ENCODE peak calls at places on chromosomes 16 and 17, in four cellular contexts. U is colonic mucosa, R is keratinocyte, N is astrocyte. J is an unnamed sample. For H3K27me3 and H3K9me3, the result is how much of the 10 kb centered on the place peaks cover.

GRCh38 chr17:31907342-31907975 is 6.0 kb upstream of the UTP6 start:
- DNase-seq in U (peak), R (no peak), N (peak), J (no peak)

GRCh38 chr16:14366447-14366846 is 263.6 kb downstream of the PARN start:
- DNase-seq in R (no peak), U (no peak), N (no peak), J (no peak)

GRCh38 chr16:4056161-4057105 is 59.8 kb downstream of the ADCY9 start:
- DNase-seq in N (no peak), U (peak), R (no peak), J (no peak)

GRCh38 chr17:81463506-81463905 is 49.1 kb downstream of the ACTG1 start:
- DNase-seq in R (no peak), N (no peak), U (no peak), J (no peak)

GRCh38 chr16:24700549-24701392 is 28.7 kb upstream of the TNRC6A start:
- DNase-seq in U (peak), N (peak), R (peak), J (peak)

GRCh38 chr16:5504028-5504758 is 406.6 kb upstream of the EEF2KMT start:
- DNase-seq in U (no peak), R (no peak), N (peak), J (no peak)

GRCh38 chr17:81398855-81399451 is 3.7 kb downstream of the BAHCC1 start:
- DNase-seq in R (no peak), U (peak), N (no peak), J (no peak)

GRCh38 chr16:88973415-88974050 is 3.5 kb downstream of the CBFA2T3 start:
- DNase-seq in U (no peak), R (no peak), N (no peak), J (no peak)

GRCh38 chr17:75688209-75688771 is 21.2 kb downstream of the SAP30BP start:
- DNase-seq in N (peak), R (no peak), U (no peak), J (no peak)

GRCh38 chr17:73760186-73760758 is 116.0 kb upstream of the SDK2 start:
- DNase-seq in R (no peak), N (no peak), U (no peak), J (no peak)

GRCh38 chr16:49530396-49530795 is 156.8 kb downstream of the C16orf78 start:
- DNase-seq in R (no peak), U (no peak), N (no peak), J (no peak)

DNA sequence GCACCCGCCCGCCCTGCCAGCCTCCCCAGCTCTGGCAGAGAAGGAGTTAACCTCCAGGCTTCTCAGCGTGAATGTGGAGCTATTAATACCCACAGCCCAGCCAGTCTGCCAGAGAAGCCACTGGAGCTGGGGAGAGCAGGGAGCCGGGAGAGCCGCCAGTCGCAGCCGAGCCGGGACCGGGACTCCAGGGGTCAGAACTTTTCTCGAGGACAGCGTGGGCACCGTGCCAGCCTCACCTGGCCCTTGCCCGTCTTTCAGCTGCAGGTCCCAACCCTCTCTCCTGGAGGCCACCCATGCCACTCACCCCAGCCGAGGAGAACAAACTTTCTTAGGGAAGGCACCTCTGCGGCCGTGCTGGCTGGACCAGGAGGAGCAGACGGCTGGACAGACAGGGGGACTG is 33.8 kb upstream of the SBK1 start:
- DNase-seq in R (no peak), N (peak), U (no peak), J (peak)
- H3K4me3 ChIP-seq in R (no peak), N (no peak), U (no peak), J (no peak)

GRCh38 chr16:2867987-2868789 is 10.2 kb upstream of the PRSS22 start:
- DNase-seq in N (peak), U (peak), R (peak), J (peak)
- H3K27me3 ChIP-seq in N (under half), U (under half), R (under half), J (under half)

GRCh38 chr17:22267019-22267418 is 574.7 kb downstream of the KCNJ18 start:
- DNase-seq in R (no peak), N (no peak), U (no peak), J (no peak)
- H3K9me3 ChIP-seq in R (under half), N (under half), U (under half), J (under half)

GRCh38 chr16:72909196-72909595 is 138.7 kb downstream of the ZFHX3 start:
- DNase-seq in N (no peak), U (no peak), R (no peak), J (no peak)
- H3K4me3 ChIP-seq in N (no peak), U (no peak), R (no peak), J (no peak)

GRCh38 chr17:79609175-79609589 is 1.7 kb downstream of the RBFOX3 start:
- DNase-seq in R (no peak), N (no peak), U (no peak), J (no peak)
- H3K27me3 ChIP-seq in R (half or more), N (under half), U (half or more), J (under half)

GRCh38 chr16:35754391-35755369 is 2295.3 kb downstream of the TP53TG3F start:
- DNase-seq in R (no peak), N (no peak), U (no peak), J (no peak)

GRCh38 chr16:35751191-35751941 is 2292.0 kb downstream of the TP53TG3F start:
- DNase-seq in U (no peak), R (peak), N (no peak), J (no peak)

GRCh38 chr16:35752773-35753558 is 2293.6 kb downstream of the TP53TG3F start:
- DNase-seq in R (no peak), U (no peak), N (no peak), J (no peak)

GRCh38 chr16:35752012-35752772 is 2292.8 kb downstream of the TP53TG3F start:
- DNase-seq in U (no peak), R (no peak), N (no peak), J (no peak)

GRCh38 chr16:35753559-35754390 is 2294.4 kb downstream of the TP53TG3F start:
- DNase-seq in R (no peak), U (no peak), N (no peak), J (no peak)
- H3K9me3 ChIP-seq in R (under half), U (under half), N (under half), J (under half)

GRCh38 chr16:31332544-31332943 is 22.4 kb upstream of the ITGAX start:
- DNase-seq in R (no peak), N (no peak), U (no peak), J (no peak)

GRCh38 chr16:31331807-31332301 is 23.1 kb upstream of the ITGAX start:
- DNase-seq in R (no peak), N (no peak), U (no peak), J (no peak)

GRCh38 chr16:31331141-31331764 is 23.7 kb upstream of the ITGAX start:
- DNase-seq in N (no peak), U (no peak), R (no peak), J (no peak)

GRCh38 chr16:31329671-31330552 is 25.1 kb upstream of the ITGAX start:
- DNase-seq in U (no peak), R (no peak), N (no peak), J (no peak)

GRCh38 chr16:31330553-31330890 is 24.5 kb upstream of the ITGAX start:
- DNase-seq in R (no peak), N (no peak), U (no peak), J (no peak)
- H3K4me3 ChIP-seq in R (no peak), N (no peak), U (no peak), J (no peak)

GRCh38 chr17:49528966-49529365 is 33.9 kb downstream of the NGFR start:
- DNase-seq in N (no peak), U (no peak), R (no peak), J (no peak)
- H3K27me3 ChIP-seq in N (under half), U (under half), R (under half), J (under half)

DNA sequence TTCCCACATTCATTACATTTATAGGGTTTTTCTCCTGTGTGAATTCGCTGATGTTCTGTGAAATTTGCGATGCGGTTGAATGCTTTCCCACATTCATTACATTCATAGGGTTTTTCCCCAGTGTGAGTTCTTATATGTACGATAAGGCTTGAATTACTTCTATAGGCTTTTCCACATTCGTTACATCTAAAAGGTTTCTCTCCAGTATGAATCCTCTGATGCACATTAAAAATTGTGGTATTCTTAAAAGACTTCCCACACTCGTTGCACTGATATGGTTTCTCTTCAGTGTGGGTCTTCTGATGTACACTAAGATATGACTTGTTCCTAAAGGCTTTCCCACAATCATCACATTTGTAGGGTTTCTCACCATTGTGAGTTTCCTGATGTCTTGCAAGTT is 30.4 kb downstream of the ZNF624 start:
- DNase-seq in N (no peak), U (no peak), R (no peak), J (peak)
- H3K9me3 ChIP-seq in N (half or more), U (under half), R (under half), J (half or more)

GRCh38 chr17:7256766-7257456 is 4.9 kb downstream of the ELP5 start:
- DNase-seq in N (no peak), U (no peak), R (no peak), J (no peak)

GRCh38 chr17:7260601-7261376 is 1.5 kb downstream of the CLDN7 start:
- DNase-seq in N (no peak), R (no peak), U (peak), J (no peak)

GRCh38 chr17:7259555-7259889 is 2.8 kb downstream of the CLDN7 start:
- DNase-seq in R (no peak), N (no peak), U (no peak), J (no peak)

GRCh38 chr17:7260151-7260550 is 2.1 kb downstream of the CLDN7 start:
- DNase-seq in U (no peak), N (no peak), R (no peak), J (no peak)

DNA sequence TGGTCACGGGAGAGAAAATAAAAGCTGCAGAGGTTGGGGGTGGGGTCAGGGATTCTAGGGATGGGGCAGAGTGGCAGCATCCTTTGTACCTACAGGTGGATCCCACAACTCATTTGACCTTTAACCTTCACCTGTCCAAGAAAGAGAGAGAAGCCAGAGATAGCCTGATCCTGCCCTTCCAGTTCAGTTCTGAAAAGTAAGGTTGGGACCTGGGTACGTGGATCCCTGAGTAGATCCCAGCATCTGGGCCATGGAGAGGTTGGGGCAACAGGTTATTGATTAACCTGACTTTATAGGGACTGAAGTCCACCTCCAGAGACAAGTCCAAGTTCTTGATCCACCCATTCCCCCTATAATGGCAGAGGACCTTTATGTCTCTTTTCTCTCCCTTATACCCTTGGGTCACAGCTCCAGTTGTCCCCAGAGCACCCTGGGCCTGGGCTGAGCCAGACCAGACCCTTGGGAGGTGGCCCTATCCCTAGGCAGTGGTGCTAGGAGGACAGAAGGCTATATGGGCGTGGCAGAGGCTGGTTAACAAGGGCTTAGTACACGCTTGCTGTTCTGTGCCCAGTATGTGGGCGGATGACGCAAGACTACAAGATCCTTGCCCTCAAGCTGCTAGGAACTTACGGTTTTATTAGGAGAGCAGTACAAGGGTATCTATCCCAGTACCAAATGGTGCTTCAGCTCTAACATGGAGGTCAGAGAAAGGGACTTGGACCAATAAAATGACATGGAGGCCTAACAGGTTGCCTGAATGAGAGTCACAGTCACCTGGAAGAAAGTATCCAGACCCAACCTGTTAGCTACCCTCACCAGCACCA is 3.3 kb downstream of the CLDN7 start:
- DNase-seq in U (peak), N (no peak), R (no peak), J (no peak)
- H3K4me3 ChIP-seq in U (no peak), N (no peak), R (no peak), J (no peak)

J was measured in SJCRH30.